ENCODE peak calls at places on chromosomes 7 and 10, in five cellular contexts. N, H, K, S and A are unnamed samples.

GRCh38 chr7:148856035-148856881 is 27.8 kb downstream of the EZH2 start:
- DNase-seq in S (peak), H (peak), K (peak), N (no peak), A (peak)

GRCh38 chr7:9657257-9657656 is 1223.8 kb downstream of the NXPH1 start:
- DNase-seq in K (no peak), S (no peak), N (no peak), H (no peak), A (no peak)

GRCh38 chr10:49837685-49838084 is 75.6 kb upstream of the OGDHL start:
- DNase-seq in N (no peak), K (no peak), S (no peak), H (no peak), A (no peak)

GRCh38 chr7:140621326-140622035 is 19.1 kb downstream of the DENND2A start:
- DNase-seq in H (no peak), N (peak), K (no peak), S (no peak), A (peak)

GRCh38 chr7:35253680-35254495 is at the start of gene TBX20:
- DNase-seq in H (no peak), K (peak), S (peak), N (peak), A (no peak)

GRCh38 chr7:121046893-121047468 is 58.5 kb downstream of the CPED1 start:
- DNase-seq in S (no peak), N (no peak), H (no peak), K (no peak), A (no peak)

GRCh38 chr10:91350651-91351081 is 59.5 kb upstream of the HECTD2 start:
- DNase-seq in H (no peak), S (no peak), K (no peak), N (peak), A (peak)

GRCh38 chr10:36253731-36254130 is 611.6 kb upstream of the FZD8 start:
- DNase-seq in K (no peak), N (no peak), S (no peak), H (no peak), A (no peak)

GRCh38 chr10:96225119-96225518 is 46.2 kb downstream of the BLNK start:
- DNase-seq in K (no peak), N (no peak), S (no peak), H (no peak), A (peak)

GRCh38 chr10:97195654-97196212 is 10.0 kb upstream of the SLIT1 start:
- DNase-seq in H (no peak), N (no peak), K (peak), S (no peak), A (no peak)

GRCh38 chr10:1158066-1158465 is 101.9 kb downstream of the WDR37 start:
- DNase-seq in S (no peak), N (no peak), H (no peak), K (no peak), A (no peak)

GRCh38 chr7:93016681-93017349 is 101.0 kb downstream of the SAMD9 start:
- DNase-seq in K (no peak), H (no peak), S (no peak), N (no peak), A (no peak)

GRCh38 chr10:132395704-132396494 is 1.1 kb upstream of the PWWP2B start:
- DNase-seq in S (no peak), N (no peak), K (peak), H (no peak), A (no peak)

GRCh38 chr10:46220872-46221538 is 65.8 kb upstream of the ANTXRL start:
- DNase-seq in S (no peak), H (no peak), N (no peak), K (no peak), A (no peak)

GRCh38 chr10:113269333-113269732 is 283.5 kb upstream of the HABP2 start:
- DNase-seq in N (no peak), S (no peak), K (no peak), H (no peak), A (no peak)

GRCh38 chr10:63917363-63917762 is 396.2 kb downstream of the REEP3 start:
- DNase-seq in H (no peak), N (no peak), K (no peak), S (no peak), A (no peak)

GRCh38 chr10:73398024-73398423 is 15.8 kb downstream of the ANXA7 start:
- DNase-seq in S (no peak), N (no peak), H (no peak), K (no peak), A (no peak)

GRCh38 chr7:75638607-75639070 is 100.1 kb downstream of the HIP1 start:
- DNase-seq in H (no peak), N (no peak), K (peak), S (no peak), A (peak)

GRCh38 chr7:43108255-43109011 is 4.0 kb upstream of the HECW1 start:
- DNase-seq in K (peak), H (peak), N (no peak), S (peak), A (peak)

GRCh38 chr10:32979041-32979440 is 21.0 kb upstream of the ITGB1 start:
- DNase-seq in H (no peak), N (peak), S (no peak), K (no peak), A (no peak)

GRCh38 chr10:26890956-26891355 is 30.2 kb upstream of the ABI1 start:
- DNase-seq in N (peak), S (peak), H (peak), K (peak), A (peak)

GRCh38 chr10:60346661-60347060 is 43.0 kb downstream of the ANK3 start:
- DNase-seq in H (no peak), N (no peak), S (no peak), K (no peak), A (no peak)

GRCh38 chr10:63236113-63236935 is 103.2 kb downstream of the NRBF2 start:
- DNase-seq in H (peak), K (no peak), N (peak), S (peak), A (peak)

GRCh38 chr10:74750848-74751274 is 75.5 kb upstream of the KAT6B start:
- DNase-seq in N (no peak), H (no peak), K (no peak), S (no peak), A (no peak)

GRCh38 chr10:14554091-14554842 is 220.4 kb downstream of the FAM107B start:
- DNase-seq in S (no peak), K (no peak), N (no peak), H (peak), A (peak)

GRCh38 chr7:108108131-108108530 is 22.0 kb downstream of the LAMB4 start:
- DNase-seq in S (no peak), N (no peak), H (no peak), K (no peak), A (no peak)

GRCh38 chr7:108114117-108114841 is 15.9 kb downstream of the LAMB4 start:
- DNase-seq in H (peak), N (no peak), S (peak), K (no peak), A (peak)

GRCh38 chr7:108112683-108113082 is 17.5 kb downstream of the LAMB4 start:
- DNase-seq in N (no peak), S (no peak), K (no peak), H (no peak), A (no peak)

GRCh38 chr7:108104324-108104723 is 25.8 kb downstream of the LAMB4 start:
- DNase-seq in H (no peak), K (no peak), S (no peak), N (no peak), A (no peak)

DNA sequence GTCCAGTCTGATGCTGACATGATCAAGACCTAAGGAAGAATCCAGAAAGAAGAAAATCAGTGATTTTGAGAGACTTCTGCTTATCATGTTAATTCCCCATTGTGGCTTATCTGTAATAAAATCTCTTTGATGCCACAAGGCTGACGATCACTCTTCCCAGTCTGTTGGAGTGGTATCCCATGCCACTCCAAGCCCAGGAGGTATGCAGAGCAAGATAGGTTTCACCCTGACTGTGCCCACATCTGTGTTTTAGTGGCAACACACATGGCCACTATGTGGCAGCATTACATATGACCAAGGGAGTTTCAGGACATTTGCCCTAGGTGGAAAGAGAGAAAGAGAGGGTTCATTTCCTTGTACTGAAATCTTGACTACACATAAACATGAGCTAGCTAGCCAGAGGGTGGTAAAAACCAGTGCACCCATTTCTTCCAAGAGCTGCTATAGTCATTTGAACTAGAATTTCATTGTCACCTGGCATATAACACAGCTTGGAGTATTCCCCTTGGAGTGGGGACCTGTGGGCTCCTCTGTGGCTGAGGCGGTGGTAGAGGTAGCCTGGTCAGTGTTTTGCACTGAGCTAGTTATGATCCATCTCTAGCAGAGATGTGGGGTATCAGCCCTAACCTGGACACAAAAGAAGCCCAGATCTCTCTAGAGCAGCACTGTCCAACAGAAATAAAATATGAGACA is 20.8 kb downstream of the LAMB4 start:
- DNase-seq in N (no peak), S (peak), H (peak), K (peak), A (no peak)
- TF ChIP-seq CTCF in N (peak), S (peak), H (peak), K (peak), A (peak)

GRCh38 chr7:7212612-7213011 is 30.3 kb downstream of the C1GALT1 start:
- DNase-seq in H (no peak), N (peak), K (no peak), S (no peak), A (no peak)

GRCh38 chr7:7210475-7211237 is 28.3 kb downstream of the C1GALT1 start:
- DNase-seq in K (no peak), H (no peak), N (no peak), S (no peak), A (no peak)

GRCh38 chr7:7207876-7208275 is 25.5 kb downstream of the C1GALT1 start:
- DNase-seq in N (no peak), H (no peak), K (no peak), S (no peak), A (peak)

GRCh38 chr7:7209412-7210050 is 27.2 kb downstream of the C1GALT1 start:
- DNase-seq in K (no peak), H (no peak), S (no peak), N (no peak), A (no peak)

GRCh38 chr7:7208524-7208923 is 26.2 kb downstream of the C1GALT1 start:
- DNase-seq in S (no peak), H (no peak), K (no peak), N (no peak), A (no peak)
- H3K4me2 ChIP-seq in S (no peak), H (no peak), K (no peak), N (no peak), A (peak)

GRCh38 chr7:95917622-95918021 is 145.3 kb downstream of the DYNC1I1 start:
- DNase-seq in H (no peak), K (no peak), N (no peak), S (no peak), A (no peak)

GRCh38 chr7:95921543-95921942 is 149.2 kb downstream of the DYNC1I1 start:
- DNase-seq in N (no peak), H (no peak), S (no peak), K (no peak), A (peak)

GRCh38 chr7:95916573-95917371 is 144.4 kb downstream of the DYNC1I1 start:
- DNase-seq in K (peak), N (peak), S (peak), H (peak), A (peak)

GRCh38 chr7:95922191-95922590 is 149.8 kb downstream of the DYNC1I1 start:
- DNase-seq in H (no peak), S (no peak), N (no peak), K (no peak), A (no peak)

DNA sequence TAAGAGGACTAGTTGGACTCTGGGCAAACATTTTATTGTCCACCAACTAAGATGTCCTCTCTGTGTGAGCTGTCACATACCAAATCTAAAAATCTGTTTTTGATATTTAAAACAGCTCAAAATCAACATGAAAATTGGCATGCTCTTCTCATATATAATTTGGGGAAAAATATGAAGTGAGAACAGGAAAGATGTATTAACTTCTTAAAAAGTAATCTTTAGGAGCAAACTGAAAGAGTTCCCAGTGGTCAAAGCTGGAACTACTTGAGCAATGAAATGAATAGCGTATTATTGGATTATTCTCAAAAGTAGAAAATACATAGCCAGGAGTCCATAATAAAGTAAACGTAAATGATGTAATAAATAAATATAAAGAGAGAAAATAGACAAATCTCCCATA is 147.2 kb downstream of the DYNC1I1 start:
- DNase-seq in H (no peak), S (no peak), K (no peak), N (no peak), A (no peak)
- TF ChIP-seq CTCF in H (no peak), S (peak), K (peak), N (peak), A (peak)

GRCh38 chr7:41131956-41132355 is 570.9 kb downstream of the INHBA start:
- DNase-seq in K (no peak), S (peak), H (no peak), N (no peak), A (no peak)
- H3K4me2 ChIP-seq in K (no peak), S (peak), H (no peak), N (no peak), A (no peak)

GRCh38 chr10:88458209-88458608 is 124.9 kb downstream of the RNLS start:
- DNase-seq in H (no peak), S (no peak), N (no peak), K (no peak), A (no peak)

GRCh38 chr10:88460601-88461000 is 122.5 kb downstream of the RNLS start:
- DNase-seq in S (no peak), K (no peak), N (no peak), H (no peak), A (no peak)

GRCh38 chr10:88463811-88464210 is 119.3 kb downstream of the RNLS start:
- DNase-seq in K (no peak), S (no peak), N (no peak), H (no peak), A (no peak)

GRCh38 chr10:88459523-88459922 is 123.6 kb downstream of the RNLS start:
- DNase-seq in N (no peak), S (no peak), K (no peak), H (no peak), A (no peak)

GRCh38 chr10:88461426-88461825 is 121.7 kb downstream of the RNLS start:
- DNase-seq in N (no peak), H (no peak), S (no peak), K (no peak), A (no peak)
- TF ChIP-seq CTCF in N (no peak), H (no peak), S (no peak), K (no peak), A (no peak)

DNA sequence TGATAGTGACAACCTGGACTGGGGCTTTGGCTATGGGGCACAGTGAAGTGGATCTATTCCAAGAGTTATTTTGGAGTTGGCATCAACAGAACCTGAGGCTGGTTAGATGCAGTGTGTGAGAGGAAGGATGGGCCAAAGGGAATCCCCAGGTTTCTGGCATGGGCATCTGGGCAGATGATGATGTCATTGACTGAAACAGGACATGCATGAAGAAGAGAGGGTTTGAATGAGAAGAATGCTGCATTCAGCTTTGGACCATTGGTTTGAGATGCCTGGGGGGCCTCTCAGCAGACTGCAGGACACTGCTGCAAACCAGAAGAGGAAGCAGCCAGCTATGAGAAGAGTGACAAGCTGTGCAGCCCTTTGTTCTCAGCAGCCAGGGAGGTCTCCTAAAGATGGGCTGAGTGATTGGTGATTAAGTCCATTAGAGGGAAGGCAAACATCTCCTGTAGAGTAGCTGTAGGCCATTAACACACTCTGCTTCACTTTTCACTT is 23.1 kb upstream of the PIK3CG start:
- DNase-seq in K (peak), N (no peak), S (no peak), H (no peak), A (peak)
- H3K4me2 ChIP-seq in K (no peak), N (no peak), S (no peak), H (no peak), A (no peak)